ENCODE peak calls at places on chromosomes 12 and 14, in six cellular contexts. One of them, this sample, is unnamed.

GRCh38 chr12:108696996-108697290 is 34.4 kb downstream of the CORO1C start:
- DNase-seq in psoas muscle: no peak
- DNase-seq in coronary artery: no peak
- DNase-seq in ascending aorta: no peak
- DNase-seq in GM23248: no peak
- DNase-seq in transverse colon: no peak
- DNase-seq in this sample: no peak

GRCh38 chr12:82688035-82688501 is 1.4 kb downstream of the TMTC2 start:
- DNase-seq in ascending aorta: no peak
- DNase-seq in psoas muscle: no peak
- DNase-seq in coronary artery: no peak
- DNase-seq in transverse colon: no peak
- DNase-seq in GM23248: peak; percentile 42
- DNase-seq in this sample: no peak

GRCh38 chr12:109827566-109828550 is 5.3 kb downstream of the TRPV4 start:
- DNase-seq in psoas muscle: peak; percentile 73
- DNase-seq in transverse colon: peak; percentile 36
- DNase-seq in ascending aorta: peak; percentile 57
- DNase-seq in coronary artery: no peak
- DNase-seq in GM23248: no peak
- DNase-seq in this sample: no peak

GRCh38 chr12:109722022-109722752 is 8.6 kb downstream of the FAM222A start:
- DNase-seq in coronary artery: no peak
- DNase-seq in GM23248: no peak
- DNase-seq in psoas muscle: no peak
- DNase-seq in ascending aorta: no peak
- DNase-seq in transverse colon: no peak
- DNase-seq in this sample: no peak

GRCh38 chr12:3231399-3231876 is 154.3 kb downstream of the TSPAN9 start:
- DNase-seq in ascending aorta: no peak
- DNase-seq in psoas muscle: peak; percentile 71
- DNase-seq in transverse colon: no peak
- DNase-seq in coronary artery: no peak
- DNase-seq in GM23248: no peak
- DNase-seq in this sample: no peak

GRCh38 chr14:71852201-71852600 is 80.0 kb upstream of the RGS6 start:
- DNase-seq in psoas muscle: no peak
- DNase-seq in GM23248: no peak
- DNase-seq in coronary artery: no peak
- DNase-seq in ascending aorta: no peak
- DNase-seq in transverse colon: no peak
- DNase-seq in this sample: no peak

GRCh38 chr12:123041811-123042655 is 61.6 kb downstream of the ARL6IP4 start:
- DNase-seq in coronary artery: no peak
- DNase-seq in GM23248: no peak
- DNase-seq in transverse colon: peak; percentile 48
- DNase-seq in psoas muscle: no peak
- DNase-seq in ascending aorta: no peak
- DNase-seq in this sample: no peak

GRCh38 chr12:89140141-89140540 is 212.2 kb downstream of the DUSP6 start:
- DNase-seq in coronary artery: no peak
- DNase-seq in GM23248: no peak
- DNase-seq in transverse colon: no peak
- DNase-seq in psoas muscle: no peak
- DNase-seq in ascending aorta: no peak
- DNase-seq in this sample: no peak

GRCh38 chr12:123546281-123546680 is 12.8 kb upstream of the RILPL1 start:
- DNase-seq in GM23248: peak; percentile 51
- DNase-seq in ascending aorta: no peak
- DNase-seq in transverse colon: no peak
- DNase-seq in psoas muscle: no peak
- DNase-seq in coronary artery: no peak
- DNase-seq in this sample: no peak

GRCh38 chr14:64504310-64504896 is at the start of gene ZBTB1:
- DNase-seq in GM23248: peak; percentile 96
- DNase-seq in ascending aorta: peak; percentile 19
- DNase-seq in coronary artery: peak; percentile 95
- DNase-seq in transverse colon: peak; percentile 85
- DNase-seq in psoas muscle: peak; percentile 93
- DNase-seq in this sample: peak; percentile 94

GRCh38 chr12:25328082-25328712 is 77.5 kb upstream of the KRAS start:
- DNase-seq in ascending aorta: no peak
- DNase-seq in psoas muscle: no peak
- DNase-seq in coronary artery: no peak
- DNase-seq in transverse colon: no peak
- DNase-seq in GM23248: peak; percentile 66
- DNase-seq in this sample: no peak

GRCh38 chr14:59897757-59898383 is 22.1 kb upstream of the LRRC9 start:
- DNase-seq in ascending aorta: no peak
- DNase-seq in GM23248: peak; percentile 28
- DNase-seq in psoas muscle: no peak
- DNase-seq in coronary artery: no peak
- DNase-seq in transverse colon: peak; percentile 21
- DNase-seq in this sample: no peak

GRCh38 chr12:15883536-15883935 is 1.3 kb downstream of the STRAP start:
- DNase-seq in transverse colon: no peak
- DNase-seq in coronary artery: no peak
- DNase-seq in psoas muscle: no peak
- DNase-seq in GM23248: peak; percentile 65
- DNase-seq in ascending aorta: no peak
- DNase-seq in this sample: no peak

GRCh38 chr12:23084236-23084995 is 459.4 kb downstream of the ETNK1 start:
- DNase-seq in GM23248: peak; percentile 85
- DNase-seq in ascending aorta: no peak
- DNase-seq in psoas muscle: no peak
- DNase-seq in transverse colon: no peak
- DNase-seq in coronary artery: no peak
- DNase-seq in this sample: no peak

GRCh38 chr14:70804556-70805162 is 4.7 kb downstream of the MAP3K9 start:
- DNase-seq in ascending aorta: no peak
- DNase-seq in coronary artery: no peak
- DNase-seq in GM23248: peak; percentile 38
- DNase-seq in psoas muscle: no peak
- DNase-seq in transverse colon: no peak
- DNase-seq in this sample: no peak

GRCh38 chr12:52604859-52605258 is 3.6 kb upstream of the KRT72 start:
- DNase-seq in psoas muscle: no peak
- DNase-seq in ascending aorta: no peak
- DNase-seq in GM23248: no peak
- DNase-seq in coronary artery: peak; percentile 22
- DNase-seq in transverse colon: no peak
- DNase-seq in this sample: peak; percentile 76

GRCh38 chr12:66776974-66777373 is 98.1 kb upstream of the GRIP1 start:
- DNase-seq in GM23248: no peak
- DNase-seq in ascending aorta: no peak
- DNase-seq in coronary artery: no peak
- DNase-seq in transverse colon: no peak
- DNase-seq in psoas muscle: no peak
- DNase-seq in this sample: no peak

GRCh38 chr14:97029800-97030199 is 232.6 kb downstream of the VRK1 start:
- DNase-seq in GM23248: no peak
- DNase-seq in transverse colon: no peak
- DNase-seq in coronary artery: no peak
- DNase-seq in ascending aorta: no peak
- DNase-seq in psoas muscle: no peak
- DNase-seq in this sample: no peak

GRCh38 chr12:13024151-13024946 is 19.8 kb upstream of the FAM234B start:
- DNase-seq in psoas muscle: no peak
- DNase-seq in coronary artery: no peak
- DNase-seq in ascending aorta: no peak
- DNase-seq in GM23248: peak; percentile 90
- DNase-seq in transverse colon: peak; percentile 33
- DNase-seq in this sample: no peak

GRCh38 chr14:98182385-98183055 is 1089.5 kb downstream of the BCL11B start:
- DNase-seq in transverse colon: no peak
- DNase-seq in coronary artery: no peak
- DNase-seq in psoas muscle: no peak
- DNase-seq in GM23248: peak; percentile 2
- DNase-seq in ascending aorta: no peak
- DNase-seq in this sample: no peak

GRCh38 chr12:62737201-62737600 is 197.7 kb downstream of the PPM1H start:
- DNase-seq in ascending aorta: no peak
- DNase-seq in psoas muscle: no peak
- DNase-seq in coronary artery: no peak
- DNase-seq in transverse colon: no peak
- DNase-seq in GM23248: no peak
- DNase-seq in this sample: no peak

GRCh38 chr14:85532981-85533820 is 3.3 kb downstream of the FLRT2 start:
- DNase-seq in transverse colon: no peak
- DNase-seq in coronary artery: no peak
- DNase-seq in GM23248: peak; percentile 91
- DNase-seq in psoas muscle: peak; percentile 72
- DNase-seq in ascending aorta: no peak
- DNase-seq in this sample: peak; percentile 92

GRCh38 chr12:57765698-57766463 is 997 bp downstream of the CYP27B1 start:
- DNase-seq in psoas muscle: no peak
- DNase-seq in GM23248: peak; percentile 40
- DNase-seq in ascending aorta: no peak
- DNase-seq in transverse colon: no peak
- DNase-seq in coronary artery: no peak
- DNase-seq in this sample: no peak

GRCh38 chr14:62027958-62028357 is 265.7 kb downstream of the SNAPC1 start:
- DNase-seq in GM23248: no peak
- DNase-seq in transverse colon: no peak
- DNase-seq in ascending aorta: no peak
- DNase-seq in psoas muscle: no peak
- DNase-seq in coronary artery: no peak
- DNase-seq in this sample: no peak

GRCh38 chr12:56116267-56117081 is at the start of gene RPL41:
- DNase-seq in ascending aorta: peak; percentile 69
- DNase-seq in psoas muscle: peak; percentile 96
- DNase-seq in GM23248: peak; percentile 97
- DNase-seq in coronary artery: peak; percentile 96
- DNase-seq in transverse colon: peak; percentile 97
- DNase-seq in this sample: no peak

GRCh38 chr14:91230363-91231035 is 14.0 kb downstream of the GPR68 start:
- DNase-seq in transverse colon: no peak
- DNase-seq in psoas muscle: no peak
- DNase-seq in GM23248: peak; percentile 72
- DNase-seq in ascending aorta: no peak
- DNase-seq in coronary artery: no peak
- DNase-seq in this sample: no peak

GRCh38 chr14:44609201-44609600 is 102.1 kb upstream of the FSCB start:
- DNase-seq in GM23248: no peak
- DNase-seq in psoas muscle: no peak
- DNase-seq in coronary artery: no peak
- DNase-seq in ascending aorta: no peak
- DNase-seq in transverse colon: no peak
- DNase-seq in this sample: no peak

GRCh38 chr12:84599539-84599938 is 313.1 kb downstream of the SLC6A15 start:
- DNase-seq in ascending aorta: no peak
- DNase-seq in transverse colon: no peak
- DNase-seq in psoas muscle: no peak
- DNase-seq in GM23248: peak; percentile 60
- DNase-seq in coronary artery: no peak
- DNase-seq in this sample: no peak

GRCh38 chr14:76844223-76844622 is 18.0 kb downstream of the LRRC74A start:
- DNase-seq in GM23248: peak; percentile 65
- DNase-seq in coronary artery: no peak
- DNase-seq in psoas muscle: peak; percentile 74
- DNase-seq in ascending aorta: peak; percentile 49
- DNase-seq in transverse colon: peak; percentile 31
- DNase-seq in this sample: no peak

DNA sequence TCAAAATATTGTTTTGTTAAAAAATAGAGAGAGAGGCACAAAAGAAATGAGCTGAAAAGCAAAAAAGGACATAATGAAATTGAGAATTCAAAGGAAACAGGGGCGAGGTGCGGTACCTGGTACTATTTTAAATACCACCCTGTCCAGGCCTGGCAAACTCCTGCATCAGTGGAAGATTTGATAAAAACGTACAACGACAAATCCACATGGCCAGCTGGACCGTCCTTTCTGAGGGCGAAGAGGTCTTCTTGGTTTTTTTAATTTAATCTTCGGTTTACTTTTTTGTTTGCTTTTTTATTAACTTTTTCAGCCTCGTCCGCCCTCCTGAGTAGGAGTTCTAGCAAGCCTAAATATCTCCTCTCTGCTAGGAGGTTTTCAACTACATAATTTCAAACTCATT is 11.9 kb downstream of the BCL11B start:
- DNase-seq in coronary artery: no peak
- DNase-seq in GM23248: no peak
- DNase-seq in transverse colon: no peak
- DNase-seq in ascending aorta: no peak
- DNase-seq in psoas muscle: no peak
- DNase-seq in this sample: no peak
- H3K27ac ChIP-seq in coronary artery: no peak overlapping the region
- H3K27ac ChIP-seq in GM23248: no peak overlapping the region
- H3K27ac ChIP-seq in transverse colon: peak overlapping the region; percentile 23
- H3K27ac ChIP-seq in ascending aorta: no peak overlapping the region
- H3K27ac ChIP-seq in psoas muscle: no peak overlapping the region
- H3K27ac ChIP-seq in this sample: peak overlapping the region; percentile 1

DNA sequence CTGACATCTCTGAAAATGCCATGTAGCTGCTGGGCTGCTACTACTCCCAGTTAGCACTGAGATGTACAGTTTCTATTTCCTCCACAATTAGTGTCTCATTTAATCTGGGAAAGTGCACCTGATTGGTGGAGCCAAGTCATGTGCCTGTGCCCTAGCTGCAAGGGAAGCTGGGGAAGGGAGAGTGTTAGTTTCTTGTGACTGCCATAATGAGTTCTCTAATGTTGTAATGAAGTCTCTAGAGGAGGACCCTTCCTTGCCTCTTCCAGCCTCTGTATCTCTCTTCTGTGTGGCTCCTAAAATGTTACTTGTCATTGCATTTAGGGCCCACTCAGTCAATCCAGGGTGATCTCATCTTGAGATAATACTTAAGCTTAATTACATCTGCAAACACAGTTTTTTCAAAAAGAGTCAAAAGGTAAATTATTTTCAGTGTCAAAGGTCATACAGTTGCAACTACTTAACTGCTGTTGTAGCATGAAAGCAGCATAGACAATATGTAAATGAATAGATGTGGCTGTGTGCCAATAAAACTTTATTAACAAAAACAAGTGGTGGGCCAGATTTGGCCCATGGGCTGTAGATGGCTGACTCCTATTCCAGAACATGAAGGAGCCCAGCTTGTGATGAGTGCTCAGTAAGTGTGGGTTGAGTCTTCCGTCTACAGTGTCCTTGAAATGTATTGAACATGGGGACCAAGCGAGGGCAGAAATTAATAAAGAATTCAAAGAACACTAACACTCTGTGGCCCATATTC is 137.2 kb upstream of the MAP1LC3B2 start:
- DNase-seq in GM23248: peak; percentile 24
- DNase-seq in ascending aorta: no peak
- DNase-seq in coronary artery: no peak
- DNase-seq in transverse colon: no peak
- DNase-seq in psoas muscle: no peak
- DNase-seq in this sample: no peak
- H3K27ac ChIP-seq in GM23248: no peak overlapping the region
- H3K27ac ChIP-seq in ascending aorta: no peak overlapping the region
- H3K27ac ChIP-seq in coronary artery: no peak overlapping the region
- H3K27ac ChIP-seq in transverse colon: no peak overlapping the region
- H3K27ac ChIP-seq in psoas muscle: no peak overlapping the region
- H3K27ac ChIP-seq in this sample: no peak overlapping the region

GRCh38 chr12:530308-530707 is 70.6 kb downstream of the B4GALNT3 start:
- DNase-seq in transverse colon: no peak
- DNase-seq in coronary artery: no peak
- DNase-seq in ascending aorta: no peak
- DNase-seq in psoas muscle: no peak
- DNase-seq in GM23248: peak; percentile 89
- DNase-seq in this sample: no peak
- H3K27ac ChIP-seq in transverse colon: peak overlapping the region; percentile 58
- H3K27ac ChIP-seq in coronary artery: no peak overlapping the region
- H3K27ac ChIP-seq in ascending aorta: no peak overlapping the region
- H3K27ac ChIP-seq in psoas muscle: peak overlapping the region; percentile 30
- H3K27ac ChIP-seq in GM23248: peak overlapping the region; percentile 59
- H3K27ac ChIP-seq in this sample: no peak overlapping the region

GRCh38 chr14:23307687-23308644 is 1.3 kb downstream of the BCL2L2 start:
- DNase-seq in ascending aorta: no peak
- DNase-seq in psoas muscle: no peak
- DNase-seq in coronary artery: no peak
- DNase-seq in GM23248: peak; percentile 60
- DNase-seq in transverse colon: no peak
- DNase-seq in this sample: no peak
- H3K27ac ChIP-seq in ascending aorta: peak overlapping the region; percentile 96
- H3K27ac ChIP-seq in psoas muscle: peak overlapping the region; percentile 87
- H3K27ac ChIP-seq in coronary artery: peak overlapping the region; percentile 85
- H3K27ac ChIP-seq in GM23248: peak overlapping the region; percentile 85
- H3K27ac ChIP-seq in transverse colon: peak overlapping the region; percentile 93
- H3K27ac ChIP-seq in this sample: peak overlapping the region; percentile 90